ENCODE peak calls at places on chromosomes 6 and 20, in six cellular contexts. X, A, T, V, H and E are unnamed samples.

GRCh38 chr20:19683822-19684221 is 74.2 kb upstream of the RIN2 start:
- DNase-seq in X (no peak), A (no peak), T (no peak), V (no peak), H (no peak), E (no peak)

GRCh38 chr6:166341464-166341863 is 881 bp downstream of the SFT2D1 start:
- DNase-seq in X (peak; percentile 12), A (no peak), T (no peak), V (no peak), H (no peak), E (no peak)

GRCh38 chr6:143123081-143123480 is 62.4 kb downstream of the AIG1 start:
- DNase-seq in X (no peak), A (no peak), T (no peak), V (no peak), H (peak; percentile 41), E (no peak)

GRCh38 chr6:161133973-161134372 is 139.9 kb downstream of the AGPAT4 start:
- DNase-seq in X (peak; percentile 16), A (no peak), T (no peak), V (no peak), H (no peak), E (no peak)

GRCh38 chr6:4155848-4156466 is 20.6 kb upstream of the ECI2 start:
- DNase-seq in X (peak; percentile 88), A (peak; percentile 78), T (peak; percentile 84), V (peak; percentile 86), H (peak; percentile 94), E (peak; percentile 67)

GRCh38 chr6:107576852-107577251 is 86.9 kb downstream of the SOBP start:
- DNase-seq in X (peak; percentile 21), A (peak; percentile 71), T (no peak), V (peak; percentile 81), H (peak; percentile 59), E (no peak)

GRCh38 chr6:53441761-53442160 is 93.0 kb upstream of the ELOVL5 start:
- DNase-seq in X (peak; percentile 57), A (no peak), T (no peak), V (peak; percentile 67), H (peak; percentile 68), E (no peak)

GRCh38 chr6:16683524-16684194 is 77.6 kb downstream of the ATXN1 start:
- DNase-seq in X (peak; percentile 85), A (peak; percentile 95), T (no peak), V (peak; percentile 56), H (peak; percentile 92), E (no peak)

GRCh38 chr6:45184040-45184439 is 144.1 kb upstream of the RUNX2 start:
- DNase-seq in X (no peak), A (no peak), T (no peak), V (no peak), H (no peak), E (no peak)

GRCh38 chr20:38111366-38112232 is 53.5 kb downstream of the TGM2 start:
- DNase-seq in X (no peak), A (no peak), T (no peak), V (no peak), H (no peak), E (no peak)

GRCh38 chr6:36333889-36334288 is 2.8 kb downstream of the BNIP5 start:
- DNase-seq in X (peak; percentile 74), A (no peak), T (no peak), V (no peak), H (peak; percentile 24), E (no peak)

GRCh38 chr6:127367023-127367375 is 23.6 kb upstream of the ECHDC1 start:
- DNase-seq in X (peak; percentile 26), A (no peak), T (no peak), V (peak; percentile 21), H (no peak), E (no peak)

GRCh38 chr20:45893831-45894230 is 2.7 kb downstream of the CTSA start:
- DNase-seq in X (no peak), A (no peak), T (no peak), V (no peak), H (peak; percentile 45), E (no peak)

GRCh38 chr6:143507358-143508145 is 4.0 kb downstream of the FUCA2 start:
- DNase-seq in X (no peak), A (no peak), T (no peak), V (peak; percentile 49), H (peak; percentile 48), E (no peak)

GRCh38 chr6:42693725-42694323 is 28.6 kb downstream of the PRPH2 start:
- DNase-seq in X (no peak), A (no peak), T (no peak), V (no peak), H (no peak), E (no peak)

GRCh38 chr6:30806581-30807183 is 62.3 kb upstream of the IER3 start:
- DNase-seq in X (no peak), A (no peak), T (no peak), V (no peak), H (no peak), E (no peak)

GRCh38 chr20:63053430-63054102 is 46.8 kb upstream of the BHLHE23 start:
- DNase-seq in X (no peak), A (no peak), T (no peak), V (no peak), H (no peak), E (no peak)

GRCh38 chr6:143339223-143339622 is 111.3 kb downstream of the ADAT2 start:
- DNase-seq in X (no peak), A (peak; percentile 97), T (no peak), V (no peak), H (peak; percentile 44), E (no peak)

GRCh38 chr6:155638200-155638599 is 182.6 kb upstream of the NOX3 start:
- DNase-seq in X (no peak), A (peak; percentile 2), T (no peak), V (no peak), H (no peak), E (no peak)

GRCh38 chr6:43938178-43939101 is 168.4 kb downstream of the VEGFA start:
- DNase-seq in X (no peak), A (no peak), T (no peak), V (no peak), H (no peak), E (no peak)

GRCh38 chr6:38755207-38755606 is 40.1 kb downstream of the DNAH8 start:
- DNase-seq in X (no peak), A (peak; percentile 75), T (no peak), V (no peak), H (no peak), E (no peak)

GRCh38 chr6:39947611-39948068 is 13.4 kb upstream of the MOCS1 start:
- DNase-seq in X (no peak), A (no peak), T (no peak), V (no peak), H (no peak), E (no peak)

GRCh38 chr20:8394308-8394945 is 262.4 kb downstream of the PLCB1 start:
- DNase-seq in X (peak; percentile 72), A (peak; percentile 26), T (no peak), V (peak; percentile 63), H (peak; percentile 82), E (no peak)

GRCh38 chr6:159062965-159063364 is 18.2 kb upstream of the TAGAP start:
- DNase-seq in X (no peak), A (no peak), T (no peak), V (no peak), H (no peak), E (no peak)

GRCh38 chr6:12151433-12151820 is 138.7 kb upstream of the EDN1 start:
- DNase-seq in X (no peak), A (no peak), T (no peak), V (no peak), H (no peak), E (no peak)

GRCh38 chr6:46935687-46936086 is 13.9 kb upstream of the ADGRF5 start:
- DNase-seq in X (peak; percentile 25), A (no peak), T (no peak), V (no peak), H (no peak), E (no peak)

GRCh38 chr6:16306334-16306733 is 67.9 kb downstream of the GMPR start:
- DNase-seq in X (no peak), A (no peak), T (no peak), V (no peak), H (no peak), E (no peak)

GRCh38 chr6:71531006-71531405 is 242.4 kb downstream of the OGFRL1 start:
- DNase-seq in X (no peak), A (no peak), T (no peak), V (peak; percentile 33), H (peak; percentile 35), E (no peak)
- TF ChIP-seq CTCF in X (no peak), A (no peak), T (no peak), V (no peak), H (no peak), E (no peak)

DNA sequence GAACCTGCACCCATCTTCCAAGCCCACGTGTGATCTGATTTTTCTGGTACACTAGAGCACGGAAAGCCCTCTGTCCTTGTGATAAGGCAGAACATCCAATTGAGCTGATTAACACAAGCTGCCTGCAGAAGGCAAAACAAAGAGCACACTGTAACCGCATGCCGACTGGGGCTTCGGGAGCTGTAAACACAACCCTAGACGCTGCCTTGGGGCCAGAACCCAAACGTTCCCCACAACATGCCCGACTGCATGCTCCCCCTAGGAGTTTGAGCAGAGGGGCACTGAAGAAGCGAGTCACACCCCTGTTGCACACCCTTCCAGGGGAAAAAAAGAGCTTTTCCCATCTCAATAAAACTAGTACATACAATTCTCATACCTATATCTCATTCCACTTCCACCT is 470.7 kb downstream of the HTR1B start:
- DNase-seq in X (no peak), A (no peak), T (peak; percentile 3), V (no peak), H (no peak), E (no peak)
- TF ChIP-seq CTCF in X (no peak), A (no peak), T (no peak), V (no peak), H (no peak), E (no peak)

GRCh38 chr6:26494117-26494516 is 6.0 kb upstream of the BTN1A1 start:
- DNase-seq in X (no peak), A (no peak), T (no peak), V (no peak), H (no peak), E (no peak)

GRCh38 chr6:26489926-26490575 is 10.1 kb upstream of the BTN1A1 start:
- DNase-seq in X (no peak), A (no peak), T (no peak), V (no peak), H (no peak), E (no peak)

GRCh38 chr6:26491604-26492003 is 8.5 kb upstream of the BTN1A1 start:
- DNase-seq in X (no peak), A (no peak), T (no peak), V (no peak), H (no peak), E (no peak)

GRCh38 chr6:26490576-26490964 is 9.5 kb upstream of the BTN1A1 start:
- DNase-seq in X (no peak), A (no peak), T (no peak), V (no peak), H (no peak), E (no peak)

GRCh38 chr6:26493258-26493657 is 6.8 kb upstream of the BTN1A1 start:
- DNase-seq in X (peak; percentile 41), A (no peak), T (no peak), V (peak; percentile 55), H (peak; percentile 48), E (no peak)
- TF ChIP-seq CTCF in X (peak; percentile 30), A (no peak), T (peak; percentile 46), V (peak; percentile 38), H (peak; percentile 17), E (no peak)

DNA sequence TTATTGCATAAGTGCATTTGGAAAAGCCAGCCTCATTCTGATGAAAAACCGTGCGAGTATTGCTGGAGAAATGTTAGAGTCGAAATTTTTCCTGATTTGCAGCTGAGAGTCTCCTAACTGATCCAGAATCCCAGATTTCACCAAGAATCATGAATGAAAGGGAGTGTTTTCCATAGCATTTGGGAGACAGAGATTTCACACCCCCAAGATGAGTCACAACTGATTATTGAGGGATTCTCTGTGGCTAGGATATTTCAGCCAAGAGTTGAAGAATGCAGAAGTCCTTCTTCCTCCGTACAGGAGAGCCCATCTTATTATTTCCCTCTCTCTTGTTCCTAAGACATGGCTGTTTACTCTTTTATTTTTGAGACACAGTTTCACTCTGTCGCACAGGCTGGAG is 82.2 kb upstream of the SALL4 start:
- DNase-seq in X (peak; percentile 76), A (no peak), T (no peak), V (peak; percentile 10), H (peak; percentile 17), E (no peak)
- TF ChIP-seq CTCF in X (no peak), A (no peak), T (no peak), V (no peak), H (no peak), E (no peak)